ENCODE peak calls at places on chromosomes 6 and 20, in six cellular contexts. B is hepatocyte, Q is A673, G is small intestine, U is psoas muscle, V is foreskin fibroblast. Y is an unnamed sample.

GRCh38 chr20:3510110-3510509 is 39.3 kb downstream of the ATRN start:
- DNase-seq in G (peak; percentile 54), V (no peak), Q (no peak), B (no peak), U (no peak), Y (no peak)

GRCh38 chr20:19882446-19882845 is 124.4 kb downstream of the RIN2 start:
- DNase-seq in U (no peak), B (no peak), G (no peak), V (no peak), Q (no peak), Y (no peak)

GRCh38 chr20:16500197-16500596 is 73.1 kb downstream of the KIF16B start:
- DNase-seq in B (no peak), U (no peak), V (no peak), G (no peak), Q (no peak), Y (no peak)

GRCh38 chr20:1388706-1389483 is 4.0 kb downstream of the FKBP1A start:
- DNase-seq in Q (no peak), V (peak; percentile 45), B (no peak), U (no peak), G (no peak), Y (no peak)

GRCh38 chr6:166306378-166307081 is 1.7 kb downstream of the PRR18 start:
- DNase-seq in B (no peak), U (no peak), G (no peak), V (no peak), Q (no peak), Y (no peak)

GRCh38 chr20:21106171-21106694 is at the start of gene LINC00237:
- DNase-seq in G (no peak), V (no peak), Q (no peak), U (no peak), B (no peak), Y (no peak)

GRCh38 chr6:256169-256568 is 36.1 kb upstream of the DUSP22 start:
- DNase-seq in Q (no peak), U (no peak), V (no peak), B (no peak), G (no peak), Y (no peak)

GRCh38 chr6:38034269-38034914 is 214.9 kb downstream of the ZFAND3 start:
- DNase-seq in U (no peak), B (peak; percentile 39), Q (peak; percentile 44), V (peak; percentile 71), G (peak; percentile 29), Y (no peak)

GRCh38 chr20:47810116-47810672 is 24.9 kb upstream of the SULF2 start:
- DNase-seq in B (no peak), U (no peak), Q (no peak), G (no peak), V (no peak), Y (no peak)

GRCh38 chr6:36028887-36029324 is 1.3 kb downstream of the MAPK14 start:
- DNase-seq in V (peak; percentile 87), B (peak; percentile 72), U (peak; percentile 57), Q (peak; percentile 86), G (peak; percentile 71), Y (peak; percentile 78)

GRCh38 chr6:153058909-153059308 is 56.4 kb upstream of the MTRF1L start:
- DNase-seq in B (no peak), U (no peak), V (peak; percentile 30), G (no peak), Q (no peak), Y (no peak)

GRCh38 chr6:146785001-146785585 is 186.3 kb downstream of the ADGB start:
- DNase-seq in Q (peak; percentile 77), U (no peak), G (peak; percentile 25), V (peak; percentile 40), B (peak; percentile 49), Y (no peak)

GRCh38 chr6:35469711-35470662 is 1.8 kb downstream of the RPL10A start:
- DNase-seq in U (no peak), B (no peak), V (peak; percentile 51), G (peak; percentile 38), Q (no peak), Y (no peak)

GRCh38 chr6:43521836-43522235 is 4.9 kb downstream of the POLR1C start:
- DNase-seq in Q (no peak), U (no peak), V (no peak), G (no peak), B (no peak), Y (no peak)

GRCh38 chr6:14126250-14126649 is 8.7 kb downstream of the CD83 start:
- DNase-seq in U (no peak), G (no peak), B (no peak), Q (no peak), V (peak; percentile 14), Y (no peak)

GRCh38 chr6:28747631-28748157 is 176.1 kb downstream of the TRIM27 start:
- DNase-seq in Q (peak; percentile 97), G (no peak), B (peak; percentile 46), U (no peak), V (peak; percentile 69), Y (no peak)

GRCh38 chr20:58710481-58711265 is 18.1 kb downstream of the NPEPL1 start:
- DNase-seq in V (no peak), G (no peak), B (peak; percentile 3), U (no peak), Q (no peak), Y (no peak)

GRCh38 chr6:55953384-55953783 is 78.0 kb upstream of the BMP5 start:
- DNase-seq in G (no peak), V (peak; percentile 71), Q (peak; percentile 60), U (no peak), B (peak; percentile 22), Y (no peak)

GRCh38 chr20:3239026-3239866 is at the start of gene SLC4A11:
- DNase-seq in Q (peak; percentile 61), G (peak; percentile 77), B (peak; percentile 62), V (peak; percentile 93), U (peak; percentile 72), Y (peak; percentile 63)

GRCh38 chr6:496649-497048 is 105.1 kb downstream of the IRF4 start:
- DNase-seq in Q (no peak), U (no peak), V (no peak), G (no peak), B (no peak), Y (no peak)

GRCh38 chr6:28742668-28743270 is 181.0 kb downstream of the TRIM27 start:
- DNase-seq in G (no peak), B (peak; percentile 16), U (no peak), V (peak; percentile 67), Q (peak; percentile 90), Y (no peak)

GRCh38 chr6:4727671-4728435 is 48.4 kb upstream of the CDYL start:
- DNase-seq in U (no peak), V (no peak), B (peak; percentile 29), G (peak; percentile 87), Q (no peak), Y (no peak)

GRCh38 chr20:57464642-57465211 is 60.2 kb downstream of the CTCFL start:
- DNase-seq in G (peak; percentile 18), B (peak; percentile 25), U (peak; percentile 30), Q (peak; percentile 31), V (no peak), Y (no peak)

GRCh38 chr20:40638414-40638813 is 50.6 kb downstream of the MAFB start:
- DNase-seq in Q (no peak), G (no peak), U (no peak), V (no peak), B (no peak), Y (no peak)

GRCh38 chr6:132236744-132237143 is 164.5 kb downstream of the MOXD1 start:
- DNase-seq in G (no peak), Q (no peak), V (peak; percentile 50), U (no peak), B (no peak), Y (no peak)

GRCh38 chr6:127956260-127956888 is 55.5 kb upstream of the THEMIS start:
- DNase-seq in U (no peak), B (no peak), V (peak; percentile 37), G (no peak), Q (peak; percentile 34), Y (no peak)

GRCh38 chr20:24891546-24892393 is 57.3 kb upstream of the CST7 start:
- DNase-seq in G (no peak), B (no peak), V (no peak), U (no peak), Q (no peak), Y (no peak)

GRCh38 chr6:34547921-34548644 is 8.0 kb downstream of the SPDEF start:
- DNase-seq in V (no peak), G (peak; percentile 59), U (no peak), Q (no peak), B (no peak), Y (no peak)

GRCh38 chr6:149963212-149963461 is 606 bp upstream of the ULBP1 start:
- DNase-seq in Q (peak; percentile 67), U (no peak), G (no peak), V (no peak), B (no peak), Y (no peak)

GRCh38 chr6:100309174-100309573 is 155.5 kb downstream of the SIM1 start:
- DNase-seq in B (no peak), U (no peak), V (no peak), Q (no peak), G (no peak), Y (no peak)

GRCh38 chr20:52622086-52622485 is 350.1 kb upstream of the TSHZ2 start:
- DNase-seq in B (no peak), G (no peak), Q (no peak), U (no peak), V (no peak), Y (no peak)

GRCh38 chr6:25370175-25371036 is 91.2 kb downstream of the CARMIL1 start:
- DNase-seq in G (peak; percentile 62), Q (no peak), U (no peak), V (no peak), B (no peak), Y (no peak)

GRCh38 chr6:124389127-124389526 is 573.1 kb upstream of the RNF217 start:
- DNase-seq in Q (peak; percentile 35), U (no peak), G (no peak), V (no peak), B (no peak), Y (no peak)

GRCh38 chr20:62710221-62710885 is 1.7 kb downstream of the NTSR1 start:
- DNase-seq in U (no peak), B (no peak), Q (no peak), G (no peak), V (no peak), Y (no peak)
- H3K4me3 ChIP-seq in U (no peak overlapping the region), B (no peak overlapping the region), Q (peak overlapping the region; percentile 60), G (no peak overlapping the region), V (peak overlapping the region; percentile 17), Y (no peak overlapping the region)

GRCh38 chr6:56961151-56961550 is 6.2 kb downstream of the BEND6 start:
- DNase-seq in U (no peak), V (no peak), B (no peak), G (no peak), Q (no peak), Y (no peak)
- H3K4me3 ChIP-seq in U (no peak overlapping the region), V (no peak overlapping the region), B (no peak overlapping the region), G (no peak overlapping the region), Q (no peak overlapping the region), Y (no peak overlapping the region)

GRCh38 chr6:1617466-1618304 is 8.0 kb downstream of the FOXC1 start:
- DNase-seq in B (no peak), G (no peak), Q (no peak), V (no peak), U (no peak), Y (peak; percentile 18)
- H3K4me3 ChIP-seq in B (no peak overlapping the region), G (no peak overlapping the region), Q (no peak overlapping the region), V (no peak overlapping the region), U (no peak overlapping the region), Y (no peak overlapping the region)

DNA sequence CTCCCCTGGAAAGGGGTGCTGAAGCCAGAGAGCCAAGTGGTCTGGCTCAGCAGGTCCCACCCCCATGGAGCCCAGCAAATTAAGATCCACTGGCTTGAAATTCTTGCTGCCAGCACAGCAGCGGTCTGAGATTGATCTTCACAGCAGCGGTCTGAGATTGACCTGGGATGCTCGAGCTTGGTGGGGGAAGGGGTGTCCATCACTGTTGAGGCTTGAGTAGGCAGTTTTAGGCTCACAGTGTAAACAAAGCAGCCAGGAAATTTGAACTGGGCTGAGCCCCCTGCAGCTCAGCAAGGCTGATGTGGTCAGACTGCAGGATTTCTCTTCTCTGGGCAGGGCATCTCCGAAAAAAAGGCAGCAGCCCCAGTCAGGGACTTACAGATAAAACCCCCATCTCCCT is 41.3 kb upstream of the B3GAT2 start:
- DNase-seq in Q (no peak), U (no peak), G (no peak), B (no peak), V (no peak), Y (no peak)
- H3K4me3 ChIP-seq in Q (no peak overlapping the region), U (no peak overlapping the region), G (no peak overlapping the region), B (no peak overlapping the region), V (no peak overlapping the region), Y (no peak overlapping the region)

Y was measured in heart left ventricle.